ENCODE peak calls at places on chromosome 12, in ten cellular contexts. One of them, this sample, is unnamed.

GRCh38 chr12:84697141-84697540 is 215.5 kb downstream of the SLC6A15 start:
- DNase-seq in activated gamma-delta T cell treated with Interleukin-2 at 50 U/mL for 16 hours: no peak
- DNase-seq in NCI-H774: no peak
- DNase-seq in HEK293T: no peak
- DNase-seq in NCI-H2107: no peak
- DNase-seq in NCI-H1092: no peak
- DNase-seq in neuronal stem cell: no peak
- DNase-seq in lower leg skin: no peak
- DNase-seq in coronary artery: no peak
- DNase-seq in RWPE1: no peak
- DNase-seq in this sample: no peak

GRCh38 chr12:19288603-19289244 is 150.6 kb upstream of the AEBP2 start:
- DNase-seq in activated gamma-delta T cell treated with Interleukin-2 at 50 U/mL for 16 hours: no peak
- DNase-seq in NCI-H774: no peak
- DNase-seq in HEK293T: peak; percentile 31
- DNase-seq in NCI-H2107: no peak
- DNase-seq in NCI-H1092: peak; percentile 24
- DNase-seq in neuronal stem cell: peak; percentile 6
- DNase-seq in lower leg skin: no peak
- DNase-seq in coronary artery: no peak
- DNase-seq in RWPE1: peak; percentile 38
- DNase-seq in this sample: no peak

GRCh38 chr12:57842342-57843294 is 3.9 kb downstream of the CTDSP2 start:
- DNase-seq in activated gamma-delta T cell treated with Interleukin-2 at 50 U/mL for 16 hours: no peak
- DNase-seq in NCI-H774: no peak
- DNase-seq in HEK293T: peak; percentile 46
- DNase-seq in NCI-H2107: no peak
- DNase-seq in NCI-H1092: no peak
- DNase-seq in neuronal stem cell: no peak
- DNase-seq in lower leg skin: no peak
- DNase-seq in coronary artery: no peak
- DNase-seq in RWPE1: no peak
- DNase-seq in this sample: no peak

GRCh38 chr12:110689601-110690430 is 901 bp upstream of the HVCN1 start:
- DNase-seq in activated gamma-delta T cell treated with Interleukin-2 at 50 U/mL for 16 hours: peak; percentile 55
- DNase-seq in NCI-H774: no peak
- DNase-seq in HEK293T: no peak
- DNase-seq in NCI-H2107: no peak
- DNase-seq in NCI-H1092: no peak
- DNase-seq in neuronal stem cell: no peak
- DNase-seq in lower leg skin: no peak
- DNase-seq in coronary artery: no peak
- DNase-seq in RWPE1: no peak
- DNase-seq in this sample: peak; percentile 50

GRCh38 chr12:111367661-111368221 is 1.2 kb downstream of the PHETA1 start:
- DNase-seq in activated gamma-delta T cell treated with Interleukin-2 at 50 U/mL for 16 hours: no peak
- DNase-seq in NCI-H774: no peak
- DNase-seq in HEK293T: no peak
- DNase-seq in NCI-H2107: no peak
- DNase-seq in NCI-H1092: no peak
- DNase-seq in neuronal stem cell: no peak
- DNase-seq in lower leg skin: no peak
- DNase-seq in coronary artery: no peak
- DNase-seq in RWPE1: no peak
- DNase-seq in this sample: no peak

GRCh38 chr12:85690146-85690545 is 146.1 kb downstream of the RASSF9 start:
- DNase-seq in activated gamma-delta T cell treated with Interleukin-2 at 50 U/mL for 16 hours: no peak
- DNase-seq in NCI-H774: no peak
- DNase-seq in HEK293T: no peak
- DNase-seq in NCI-H2107: no peak
- DNase-seq in NCI-H1092: no peak
- DNase-seq in neuronal stem cell: no peak
- DNase-seq in lower leg skin: no peak
- DNase-seq in coronary artery: no peak
- DNase-seq in RWPE1: no peak
- DNase-seq in this sample: no peak

GRCh38 chr12:81492131-81492720 is 266.9 kb downstream of the PPFIA2 start:
- DNase-seq in activated gamma-delta T cell treated with Interleukin-2 at 50 U/mL for 16 hours: no peak
- DNase-seq in NCI-H774: no peak
- DNase-seq in HEK293T: no peak
- DNase-seq in NCI-H2107: no peak
- DNase-seq in NCI-H1092: no peak
- DNase-seq in neuronal stem cell: no peak
- DNase-seq in lower leg skin: no peak
- DNase-seq in coronary artery: no peak
- DNase-seq in RWPE1: no peak
- DNase-seq in this sample: no peak

GRCh38 chr12:46445551-46446235 is 73.1 kb upstream of the SLC38A2 start:
- DNase-seq in activated gamma-delta T cell treated with Interleukin-2 at 50 U/mL for 16 hours: no peak
- DNase-seq in NCI-H774: no peak
- DNase-seq in HEK293T: no peak
- DNase-seq in NCI-H2107: no peak
- DNase-seq in NCI-H1092: no peak
- DNase-seq in neuronal stem cell: no peak
- DNase-seq in lower leg skin: no peak
- DNase-seq in coronary artery: no peak
- DNase-seq in RWPE1: no peak
- DNase-seq in this sample: no peak

GRCh38 chr12:110015132-110015531 is 15.9 kb downstream of the ANKRD13A start:
- DNase-seq in activated gamma-delta T cell treated with Interleukin-2 at 50 U/mL for 16 hours: no peak
- DNase-seq in NCI-H774: no peak
- DNase-seq in HEK293T: no peak
- DNase-seq in NCI-H2107: no peak
- DNase-seq in NCI-H1092: no peak
- DNase-seq in neuronal stem cell: no peak
- DNase-seq in lower leg skin: no peak
- DNase-seq in coronary artery: no peak
- DNase-seq in RWPE1: no peak
- DNase-seq in this sample: no peak

This sample was measured in C1 segment of cervical spinal cord.